ENCODE peak calls at places on chromosomes 7 and 10, in five cellular contexts. P is GM23248; W is stimulated activated CD8-positive, alpha-beta memory T cell treated with anti-CD3 and anti-CD28 coated beads, Interleukin-12 subunit alpha, Interleukin-12 subunit beta, amount 100 ng/mL, for 1 hour; S is dorsolateral prefrontal cortex; X is fibroblast of mammary gland. I is an unnamed sample.
A peak's percentile ranks its signal among the peaks of the same experiment; 100 is the strongest.

GRCh38 chr7:138898255-138898654 is 82.9 kb downstream of the KIAA1549 start:
- DNase-seq in S (no peak), P (peak; percentile 8), X (no peak), W (no peak), I (no peak)

GRCh38 chr10:98087309-98087708 is 47.1 kb upstream of the R3HCC1L start:
- DNase-seq in P (no peak), W (no peak), X (peak; percentile 6), S (no peak), I (no peak)

GRCh38 chr7:64892116-64892515 is 11.0 kb upstream of the ZNF273 start:
- DNase-seq in S (no peak), W (no peak), P (no peak), X (no peak), I (no peak)

GRCh38 chr7:135856356-135857144 is 107.9 kb upstream of the FAM180A start:
- DNase-seq in W (no peak), P (peak; percentile 87), S (no peak), X (peak; percentile 40), I (no peak)

GRCh38 chr10:127920319-127921074 is 13.6 kb downstream of the PTPRE start:
- DNase-seq in W (no peak), P (peak; percentile 56), S (no peak), X (no peak), I (no peak)

GRCh38 chr10:131579251-131580071 is 267.9 kb upstream of the TCERG1L start:
- DNase-seq in X (no peak), P (no peak), S (no peak), W (no peak), I (no peak)

GRCh38 chr7:148327379-148327778 is 263.2 kb upstream of the C7orf33 start:
- DNase-seq in S (no peak), W (no peak), P (no peak), X (peak; percentile 37), I (no peak)

GRCh38 chr7:127838816-127839415 is 186.9 kb downstream of the SND1 start:
- DNase-seq in P (no peak), W (no peak), S (peak; percentile 54), X (peak; percentile 35), I (no peak)

GRCh38 chr7:134458341-134458805 is 527 bp downstream of the AKR1B1 start:
- DNase-seq in S (peak; percentile 52), W (peak; percentile 13), X (no peak), P (peak; percentile 78), I (peak; percentile 68)

GRCh38 chr7:45584261-45585210 is 10.4 kb downstream of the ADCY1 start:
- DNase-seq in S (no peak), W (no peak), P (no peak), X (no peak), I (no peak)

GRCh38 chr7:139131622-139132021 is 22.1 kb upstream of the ZC3HAV1 start:
- DNase-seq in X (no peak), S (no peak), P (no peak), W (no peak), I (no peak)

GRCh38 chr7:2452074-2452507 is 24.1 kb downstream of the GRIFIN start:
- DNase-seq in S (no peak), W (no peak), P (no peak), X (no peak), I (no peak)

GRCh38 chr10:11225935-11226334 is 208.3 kb downstream of the CELF2 start:
- DNase-seq in X (peak; percentile 3), P (no peak), W (no peak), S (no peak), I (no peak)

GRCh38 chr10:92123031-92123450 is 167.8 kb downstream of the CPEB3 start:
- DNase-seq in S (no peak), P (no peak), W (no peak), X (no peak), I (no peak)

GRCh38 chr7:93327006-93327633 is 95.0 kb downstream of the VPS50 start:
- DNase-seq in W (no peak), S (no peak), P (peak; percentile 92), X (peak; percentile 79), I (no peak)

GRCh38 chr10:111146025-111146640 is 69.3 kb downstream of the ADRA2A start:
- DNase-seq in W (no peak), X (no peak), S (peak; percentile 33), P (peak; percentile 19), I (no peak)

GRCh38 chr7:25926009-25926408 is 226.0 kb upstream of the NFE2L3 start:
- DNase-seq in S (no peak), P (peak; percentile 28), W (no peak), X (no peak), I (no peak)

GRCh38 chr10:118842826-118843624 is 88.3 kb upstream of the CACUL1 start:
- DNase-seq in S (no peak), P (no peak), X (no peak), W (no peak), I (no peak)

GRCh38 chr7:149774237-149775175 is 1.1 kb upstream of the ZNF467 start:
- DNase-seq in S (no peak), X (no peak), W (no peak), P (peak; percentile 13), I (peak; percentile 28)

GRCh38 chr7:140310337-140311002 is 87.9 kb downstream of the SLC37A3 start:
- DNase-seq in S (no peak), W (no peak), X (peak; percentile 5), P (no peak), I (no peak)

GRCh38 chr10:110772454-110773025 is 99.2 kb upstream of the PDCD4 start:
- DNase-seq in P (no peak), X (no peak), S (no peak), W (no peak), I (no peak)

GRCh38 chr10:5876181-5876768 is 13.4 kb downstream of the ANKRD16 start:
- DNase-seq in W (no peak), P (peak; percentile 94), S (no peak), X (peak; percentile 95), I (no peak)

GRCh38 chr7:105126436-105126975 is 112.5 kb downstream of the KMT2E start:
- DNase-seq in X (no peak), W (no peak), P (peak; percentile 70), S (no peak), I (no peak)

GRCh38 chr7:18508441-18509427 is 13.2 kb downstream of the HDAC9 start:
- DNase-seq in P (peak; percentile 95), W (no peak), X (peak; percentile 94), S (no peak), I (no peak)

GRCh38 chr10:74206727-74207126 is 55.7 kb downstream of the ADK start:
- DNase-seq in P (no peak), S (no peak), W (no peak), X (no peak), I (no peak)

GRCh38 chr7:106604303-106604918 is 56.5 kb downstream of the CCDC71L start:
- DNase-seq in P (no peak), X (no peak), W (no peak), S (no peak), I (no peak)

GRCh38 chr7:10767771-10768170 is 205.9 kb upstream of the PHF14 start:
- DNase-seq in S (no peak), X (peak; percentile 0), W (no peak), P (no peak), I (no peak)

GRCh38 chr7:2299131-2299829 is 15.0 kb downstream of the SNX8 start:
- DNase-seq in P (peak; percentile 92), W (no peak), S (no peak), X (peak; percentile 95), I (no peak)

GRCh38 chr10:103554488-103555320 is 61.2 kb downstream of the NEURL1 start:
- DNase-seq in S (peak; percentile 64), W (no peak), X (peak; percentile 39), P (peak; percentile 74), I (no peak)

GRCh38 chr7:1902231-1902855 is 232.3 kb downstream of the ELFN1 start:
- DNase-seq in S (no peak), P (no peak), X (no peak), W (no peak), I (no peak)

GRCh38 chr7:90869335-90869734 is 273.2 kb downstream of the CDK14 start:
- DNase-seq in W (no peak), S (no peak), P (peak; percentile 29), X (peak; percentile 10), I (no peak)

GRCh38 chr7:34425631-34426384 is 232.2 kb upstream of the NPSR1 start:
- DNase-seq in S (no peak), P (no peak), X (no peak), W (no peak), I (no peak)

GRCh38 chr7:81470084-81470723 is 299.6 kb downstream of the HGF start:
- DNase-seq in X (peak; percentile 76), P (peak; percentile 84), W (no peak), S (peak; percentile 64), I (peak; percentile 74)

GRCh38 chr7:129782257-129783096 is 170.3 kb downstream of the UBE2H start:
- DNase-seq in P (peak; percentile 31), W (no peak), X (no peak), S (no peak), I (no peak)

GRCh38 chr7:146067880-146068279 is 48.7 kb upstream of the CNTNAP2 start:
- DNase-seq in P (no peak), S (no peak), X (no peak), W (no peak), I (no peak)

GRCh38 chr7:2710901-2711551 is 23.0 kb downstream of the AMZ1 start:
- DNase-seq in W (no peak), P (no peak), S (no peak), X (peak; percentile 17), I (no peak)

GRCh38 chr10:4359003-4359402 is 467.0 kb upstream of the AKR1E2 start:
- DNase-seq in X (peak; percentile 69), S (no peak), W (no peak), P (no peak), I (no peak)

GRCh38 chr7:133761459-133761858 is 365.7 kb upstream of the LRGUK start:
- DNase-seq in S (no peak), X (no peak), W (no peak), P (no peak), I (no peak)